ENCODE peak calls at places on chromosomes 7 and 10, in eight cellular contexts. One of them, this sample, is unnamed.

GRCh38 chr10:132145002-132145401 is 41.7 kb upstream of the DPYSL4 start:
- DNase-seq in midbrain: no peak
- DNase-seq in mammary epithelial cell: no peak
- DNase-seq in Caco-2: no peak
- DNase-seq in GM10248: no peak
- DNase-seq in NCI-H2081 treated with DMSO at 0.1 percent for 48 hours: no peak
- DNase-seq in neural crest cell: no peak
- DNase-seq in cardiac septum: no peak
- DNase-seq in this sample: no peak

GRCh38 chr10:8037941-8038894 is 16.3 kb upstream of the GATA3 start:
- DNase-seq in mammary epithelial cell: no peak
- DNase-seq in Caco-2: peak
- DNase-seq in GM10248: peak
- DNase-seq in neural crest cell: no peak
- DNase-seq in NCI-H2081 treated with DMSO at 0.1 percent for 48 hours: no peak
- DNase-seq in midbrain: no peak
- DNase-seq in cardiac septum: no peak
- DNase-seq in this sample: no peak

GRCh38 chr10:101779544-101780186 is 3.6 kb downstream of the NPM3 start:
- DNase-seq in cardiac septum: peak
- DNase-seq in GM10248: peak
- DNase-seq in neural crest cell: peak
- DNase-seq in Caco-2: peak
- DNase-seq in mammary epithelial cell: peak
- DNase-seq in midbrain: peak
- DNase-seq in NCI-H2081 treated with DMSO at 0.1 percent for 48 hours: no peak
- DNase-seq in this sample: peak

GRCh38 chr10:122688293-122688989 is 11.2 kb downstream of the C10orf120 start:
- DNase-seq in mammary epithelial cell: peak
- DNase-seq in midbrain: no peak
- DNase-seq in cardiac septum: no peak
- DNase-seq in neural crest cell: no peak
- DNase-seq in GM10248: no peak
- DNase-seq in NCI-H2081 treated with DMSO at 0.1 percent for 48 hours: no peak
- DNase-seq in Caco-2: no peak
- DNase-seq in this sample: no peak

GRCh38 chr7:2689951-2690705 is 2.1 kb downstream of the AMZ1 start:
- DNase-seq in GM10248: no peak
- DNase-seq in Caco-2: no peak
- DNase-seq in cardiac septum: no peak
- DNase-seq in neural crest cell: no peak
- DNase-seq in NCI-H2081 treated with DMSO at 0.1 percent for 48 hours: no peak
- DNase-seq in mammary epithelial cell: no peak
- DNase-seq in midbrain: no peak
- DNase-seq in this sample: no peak

GRCh38 chr7:53607961-53608360 is 572.5 kb downstream of the POM121L12 start:
- DNase-seq in Caco-2: no peak
- DNase-seq in midbrain: no peak
- DNase-seq in mammary epithelial cell: no peak
- DNase-seq in cardiac septum: no peak
- DNase-seq in neural crest cell: no peak
- DNase-seq in GM10248: no peak
- DNase-seq in NCI-H2081 treated with DMSO at 0.1 percent for 48 hours: no peak
- DNase-seq in this sample: no peak

GRCh38 chr10:29865700-29866355 is 193.6 kb downstream of the JCAD start:
- DNase-seq in cardiac septum: no peak
- DNase-seq in mammary epithelial cell: peak
- DNase-seq in midbrain: no peak
- DNase-seq in neural crest cell: no peak
- DNase-seq in NCI-H2081 treated with DMSO at 0.1 percent for 48 hours: no peak
- DNase-seq in GM10248: no peak
- DNase-seq in Caco-2: peak
- DNase-seq in this sample: no peak

GRCh38 chr7:130970696-130971095 is 236.7 kb upstream of the KLF14 start:
- DNase-seq in cardiac septum: no peak
- DNase-seq in Caco-2: no peak
- DNase-seq in mammary epithelial cell: no peak
- DNase-seq in neural crest cell: no peak
- DNase-seq in GM10248: no peak
- DNase-seq in NCI-H2081 treated with DMSO at 0.1 percent for 48 hours: no peak
- DNase-seq in midbrain: no peak
- DNase-seq in this sample: no peak

GRCh38 chr7:26284995-26285632 is 6.5 kb upstream of the SNX10 start:
- DNase-seq in NCI-H2081 treated with DMSO at 0.1 percent for 48 hours: no peak
- DNase-seq in Caco-2: peak
- DNase-seq in neural crest cell: no peak
- DNase-seq in cardiac septum: no peak
- DNase-seq in midbrain: no peak
- DNase-seq in GM10248: no peak
- DNase-seq in mammary epithelial cell: peak
- DNase-seq in this sample: no peak

GRCh38 chr10:116084166-116084565 is 188.8 kb downstream of the GFRA1 start:
- DNase-seq in neural crest cell: no peak
- DNase-seq in Caco-2: no peak
- DNase-seq in midbrain: no peak
- DNase-seq in GM10248: no peak
- DNase-seq in mammary epithelial cell: no peak
- DNase-seq in NCI-H2081 treated with DMSO at 0.1 percent for 48 hours: no peak
- DNase-seq in cardiac septum: no peak
- DNase-seq in this sample: no peak

GRCh38 chr10:61081331-61081730 is 137.3 kb upstream of the RHOBTB1 start:
- DNase-seq in neural crest cell: no peak
- DNase-seq in cardiac septum: no peak
- DNase-seq in NCI-H2081 treated with DMSO at 0.1 percent for 48 hours: no peak
- DNase-seq in mammary epithelial cell: no peak
- DNase-seq in GM10248: no peak
- DNase-seq in Caco-2: no peak
- DNase-seq in midbrain: no peak
- DNase-seq in this sample: no peak

GRCh38 chr10:93542358-93542791 is 24.1 kb upstream of the FFAR4 start:
- DNase-seq in mammary epithelial cell: no peak
- DNase-seq in NCI-H2081 treated with DMSO at 0.1 percent for 48 hours: no peak
- DNase-seq in neural crest cell: no peak
- DNase-seq in GM10248: no peak
- DNase-seq in Caco-2: no peak
- DNase-seq in midbrain: no peak
- DNase-seq in cardiac septum: peak
- DNase-seq in this sample: no peak

GRCh38 chr7:121279060-121279620 is 49.7 kb upstream of the WNT16 start:
- DNase-seq in GM10248: no peak
- DNase-seq in mammary epithelial cell: no peak
- DNase-seq in NCI-H2081 treated with DMSO at 0.1 percent for 48 hours: no peak
- DNase-seq in cardiac septum: no peak
- DNase-seq in midbrain: no peak
- DNase-seq in Caco-2: no peak
- DNase-seq in neural crest cell: no peak
- DNase-seq in this sample: no peak

GRCh38 chr10:62244785-62245595 is 23.7 kb downstream of the RTKN2 start:
- DNase-seq in Caco-2: peak
- DNase-seq in cardiac septum: no peak
- DNase-seq in NCI-H2081 treated with DMSO at 0.1 percent for 48 hours: peak
- DNase-seq in GM10248: peak
- DNase-seq in mammary epithelial cell: peak
- DNase-seq in neural crest cell: no peak
- DNase-seq in midbrain: peak
- DNase-seq in this sample: no peak

GRCh38 chr7:74191231-74191630 is 17.1 kb downstream of the EIF4H start:
- DNase-seq in mammary epithelial cell: no peak
- DNase-seq in Caco-2: no peak
- DNase-seq in midbrain: no peak
- DNase-seq in cardiac septum: no peak
- DNase-seq in NCI-H2081 treated with DMSO at 0.1 percent for 48 hours: no peak
- DNase-seq in neural crest cell: no peak
- DNase-seq in GM10248: no peak
- DNase-seq in this sample: peak

GRCh38 chr7:33379891-33380525 is 250.6 kb downstream of the BBS9 start:
- DNase-seq in midbrain: no peak
- DNase-seq in cardiac septum: no peak
- DNase-seq in mammary epithelial cell: no peak
- DNase-seq in Caco-2: no peak
- DNase-seq in GM10248: no peak
- DNase-seq in NCI-H2081 treated with DMSO at 0.1 percent for 48 hours: no peak
- DNase-seq in neural crest cell: no peak
- DNase-seq in this sample: no peak